ENCODE peak calls at places on chromosomes 6 and 20, in five cellular contexts. R is A549, U is HepG2, J is K562, S is GM12878. A is an unnamed sample.

GRCh38 chr6:166415306-166415705 is 32.6 kb upstream of the MPC1 start:
- DNase-seq in J (no peak), U (no peak), S (no peak), R (no peak), A (no peak)

GRCh38 chr6:94751641-94752329 is 825.5 kb upstream of the MANEA start:
- DNase-seq in S (peak; percentile 24), U (no peak), R (no peak), J (no peak), A (no peak)

GRCh38 chr20:52217689-52218395 is 26.3 kb upstream of the ZFP64 start:
- DNase-seq in R (no peak), S (no peak), J (no peak), U (no peak), A (no peak)

GRCh38 chr6:11766589-11767450 is 11.8 kb downstream of the ADTRP start:
- DNase-seq in S (no peak), U (peak; percentile 10), R (peak; percentile 87), J (no peak), A (peak; percentile 94)

GRCh38 chr6:33632603-33633039 is 11.5 kb downstream of the ITPR3 start:
- DNase-seq in S (no peak), J (peak; percentile 76), R (peak; percentile 57), U (peak; percentile 75), A (peak; percentile 43)

GRCh38 chr20:2986466-2986865 is 57.0 kb upstream of the GNRH2 start:
- DNase-seq in U (no peak), J (no peak), S (no peak), R (no peak), A (no peak)

GRCh38 chr6:57017069-57017468 is 29.4 kb upstream of the KIAA1586 start:
- DNase-seq in U (no peak), R (no peak), S (no peak), J (no peak), A (peak; percentile 53)

GRCh38 chr6:52162940-52163908 is 23.0 kb upstream of the IL17A start:
- DNase-seq in S (no peak), U (peak; percentile 53), J (no peak), R (peak; percentile 38), A (peak; percentile 16)

GRCh38 chr6:143034689-143035334 is 25.9 kb upstream of the AIG1 start:
- DNase-seq in J (no peak), R (no peak), U (peak; percentile 53), S (no peak), A (no peak)

GRCh38 chr6:168318579-168319278 is 848 bp downstream of the DACT2 start:
- DNase-seq in S (no peak), R (no peak), U (no peak), J (no peak), A (no peak)
- H3K27ac ChIP-seq in S (no peak overlapping the region), R (peak overlapping the region; percentile 86), U (no peak overlapping the region), J (no peak overlapping the region), A (no peak overlapping the region)

GRCh38 chr20:53220482-53221307 is 248.5 kb downstream of the TSHZ2 start:
- DNase-seq in S (no peak), J (no peak), R (no peak), U (no peak), A (no peak)

GRCh38 chr20:53226788-53227187 is 254.6 kb downstream of the TSHZ2 start:
- DNase-seq in J (no peak), R (no peak), U (no peak), S (peak; percentile 28), A (no peak)

GRCh38 chr20:53227523-53227922 is 255.4 kb downstream of the TSHZ2 start:
- DNase-seq in U (no peak), S (no peak), J (no peak), R (no peak), A (no peak)

GRCh38 chr20:53224851-53225250 is 252.7 kb downstream of the TSHZ2 start:
- DNase-seq in J (no peak), U (no peak), R (no peak), S (no peak), A (no peak)

DNA sequence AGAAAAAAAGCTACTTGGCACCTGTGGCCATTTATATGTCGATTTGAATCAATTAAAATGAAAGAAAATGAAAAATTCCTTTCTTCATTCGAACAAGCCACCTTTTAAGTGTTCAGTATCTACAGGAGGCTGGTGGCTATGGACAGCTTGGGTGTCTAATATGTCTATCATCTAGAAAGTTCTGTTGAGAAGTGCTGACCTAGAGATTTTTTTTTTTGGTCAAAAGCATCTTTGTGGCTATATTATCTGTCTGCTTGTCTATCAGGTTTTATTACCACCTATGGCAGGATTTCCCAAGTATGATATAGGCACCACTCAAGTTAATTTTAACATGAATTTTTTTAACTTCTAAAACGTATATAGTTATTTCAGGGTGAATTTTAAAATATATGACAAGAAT is 250.8 kb downstream of the TSHZ2 start:
- DNase-seq in R (no peak), J (no peak), U (no peak), S (no peak), A (no peak)
- TF ChIP-seq CTCF in R (no peak), J (no peak), U (no peak), S (no peak), A (no peak)

GRCh38 chr6:117613920-117614535 is 11.7 kb upstream of the GOPC start:
- DNase-seq in R (no peak), J (no peak), U (no peak), S (no peak), A (no peak)

GRCh38 chr6:117616971-117617765 is 14.9 kb upstream of the GOPC start:
- DNase-seq in R (no peak), J (no peak), S (no peak), U (no peak), A (peak; percentile 29)

GRCh38 chr6:117619178-117619577 is 16.9 kb upstream of the GOPC start:
- DNase-seq in R (no peak), S (no peak), U (no peak), J (no peak), A (no peak)

GRCh38 chr6:117617766-117618035 is 15.4 kb upstream of the GOPC start:
- DNase-seq in U (no peak), R (no peak), S (no peak), J (no peak), A (no peak)

DNA sequence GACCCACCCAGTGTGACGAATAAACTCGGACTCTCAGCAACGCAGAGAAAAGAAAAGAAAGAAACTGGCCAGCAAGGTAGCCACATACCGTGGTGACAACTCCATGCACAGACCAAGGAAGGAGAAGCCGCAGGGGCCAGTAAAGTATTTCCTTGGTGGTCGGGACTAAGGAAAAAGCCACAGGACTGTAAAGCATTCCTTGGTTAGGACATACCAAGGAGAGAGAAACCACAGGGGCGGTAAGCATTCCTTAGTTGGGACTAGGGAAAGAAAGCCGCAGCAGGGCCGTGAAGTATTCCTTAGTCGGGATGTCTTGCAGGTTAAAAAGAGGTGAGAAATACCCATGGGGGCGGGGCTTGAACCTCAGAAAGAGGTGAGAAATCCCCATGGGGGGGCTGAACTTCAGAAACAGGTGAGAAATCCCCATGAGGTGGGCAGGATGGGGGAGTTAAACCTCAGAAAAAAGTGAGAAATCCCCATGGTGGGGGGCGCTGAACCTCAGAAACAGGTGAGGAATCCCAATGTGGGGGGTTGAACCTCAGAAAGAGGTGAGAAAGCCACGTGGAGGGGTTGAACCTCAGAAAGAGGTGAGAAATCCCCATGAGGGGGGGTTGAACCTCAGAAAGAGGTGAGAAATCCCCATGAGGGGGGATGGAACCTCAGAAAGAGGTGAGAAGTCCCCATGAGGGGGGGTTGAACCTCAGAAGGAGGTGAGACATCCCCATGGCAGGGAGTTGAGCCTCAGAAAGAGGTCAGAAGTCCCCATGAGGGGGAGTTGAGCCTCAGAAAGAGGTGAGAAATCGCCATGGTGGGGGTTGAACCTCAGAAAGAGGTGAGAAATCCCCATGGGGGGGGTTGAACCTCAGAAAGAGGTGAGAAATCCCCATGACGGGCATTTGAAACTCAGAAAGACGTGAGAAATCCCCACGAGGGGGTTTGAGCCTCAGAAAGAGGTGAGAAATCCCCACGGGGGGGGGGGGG is 14.0 kb upstream of the GOPC start:
- DNase-seq in U (no peak), J (no peak), S (no peak), R (no peak), A (no peak)
- TF ChIP-seq MYC in U (no peak), J (no peak), S (no peak), R (no peak), A (no peak)

GRCh38 chr20:1813101-1813529 is 82.1 kb upstream of the SIRPA start:
- DNase-seq in U (peak; percentile 78), R (peak; percentile 86), J (no peak), S (no peak), A (peak; percentile 92)
- H3K27ac ChIP-seq in U (no peak overlapping the region), R (peak overlapping the region; percentile 87), J (no peak overlapping the region), S (no peak overlapping the region), A (peak overlapping the region; percentile 64)